ENCODE peak calls at places on chromosomes 5 and 9, in seven cellular contexts. A, Z, C, J, E, M and Q are unnamed samples.
A peak's percentile ranks its signal among the peaks of the same experiment; 100 is the strongest.

GRCh38 chr9:93091453-93092081 is 4.5 kb upstream of the CARD19 start:
- DNase-seq in A (peak; percentile 34), Z (no peak), C (peak; percentile 56), J (no peak), E (peak; percentile 35), M (peak; percentile 3), Q (peak; percentile 40)

GRCh38 chr5:85049020-85049419 is 664.3 kb upstream of the EDIL3 start:
- DNase-seq in A (peak; percentile 16), Z (no peak), C (no peak), J (peak; percentile 1), E (no peak), M (no peak), Q (no peak)

GRCh38 chr5:136080483-136081180 is 51.8 kb downstream of the TGFBI start:
- DNase-seq in A (peak; percentile 84), Z (peak; percentile 57), C (peak; percentile 43), J (peak; percentile 78), E (peak; percentile 83), M (peak; percentile 75), Q (peak; percentile 91)

GRCh38 chr5:79699766-79700400 is 10.2 kb downstream of the CMYA5 start:
- DNase-seq in A (no peak), Z (no peak), C (no peak), J (no peak), E (no peak), M (no peak), Q (no peak)

GRCh38 chr9:27303219-27303618 is 6.3 kb upstream of the EQTN start:
- DNase-seq in A (peak; percentile 55), Z (no peak), C (peak; percentile 5), J (peak; percentile 55), E (no peak), M (no peak), Q (peak; percentile 16)

GRCh38 chr5:65172486-65173129 is 309.1 kb downstream of the ADAMTS6 start:
- DNase-seq in A (no peak), Z (no peak), C (no peak), J (no peak), E (no peak), M (no peak), Q (no peak)

GRCh38 chr5:19855929-19856328 is 132.1 kb downstream of the CDH18 start:
- DNase-seq in A (no peak), Z (no peak), C (no peak), J (no peak), E (no peak), M (no peak), Q (no peak)

GRCh38 chr5:545641-546375 is 21.6 kb upstream of the SLC9A3 start:
- DNase-seq in A (no peak), Z (no peak), C (no peak), J (no peak), E (peak; percentile 44), M (no peak), Q (no peak)

GRCh38 chr9:114317665-114318357 is 5.1 kb upstream of the ORM1 start:
- DNase-seq in A (peak; percentile 1), Z (no peak), C (no peak), J (no peak), E (no peak), M (no peak), Q (peak; percentile 59)

GRCh38 chr9:23821400-23822181 is 4.4 kb downstream of the ELAVL2 start:
- DNase-seq in A (peak; percentile 44), Z (no peak), C (no peak), J (peak; percentile 51), E (peak; percentile 44), M (peak; percentile 16), Q (peak; percentile 68)

GRCh38 chr9:110047232-110047954 is 160.6 kb downstream of the C9orf152 start:
- DNase-seq in A (no peak), Z (no peak), C (no peak), J (no peak), E (no peak), M (no peak), Q (no peak)

GRCh38 chr5:132387649-132388117 is 18.2 kb downstream of the SLC22A5 start:
- DNase-seq in A (peak; percentile 33), Z (no peak), C (peak; percentile 93), J (peak; percentile 82), E (peak; percentile 61), M (peak; percentile 41), Q (no peak)

GRCh38 chr5:149416977-149417713 is 38.1 kb upstream of the IL17B start:
- DNase-seq in A (no peak), Z (no peak), C (no peak), J (no peak), E (no peak), M (no peak), Q (no peak)

GRCh38 chr5:169751490-169751889 is 114.4 kb downstream of the DOCK2 start:
- DNase-seq in A (no peak), Z (no peak), C (no peak), J (no peak), E (no peak), M (no peak), Q (no peak)

GRCh38 chr5:29387384-29387783 is 1806.1 kb upstream of the CDH6 start:
- DNase-seq in A (no peak), Z (no peak), C (no peak), J (no peak), E (no peak), M (no peak), Q (no peak)

DNA sequence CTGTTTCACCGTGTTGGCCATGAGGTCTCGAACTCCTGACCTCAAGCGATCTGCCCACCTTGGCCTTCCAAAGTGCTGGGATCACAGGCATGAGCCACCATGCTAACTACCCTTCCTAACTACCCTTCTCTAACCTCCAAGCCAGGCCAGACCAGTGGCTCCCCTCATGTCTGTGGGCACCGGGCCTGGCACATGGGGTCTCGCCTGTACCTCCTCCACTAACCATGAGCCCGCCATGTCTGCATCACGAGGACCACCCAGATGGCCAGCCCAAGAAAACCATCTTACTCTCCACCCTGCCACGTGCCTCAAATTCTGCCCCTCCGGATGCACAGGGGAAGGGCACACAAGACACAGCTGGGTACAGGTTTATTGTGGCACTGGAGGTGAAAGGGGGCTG is 9.6 kb upstream of the DBN1 start:
- DNase-seq in A (no peak), Z (no peak), C (no peak), J (no peak), E (no peak), M (no peak), Q (no peak)
- TF ChIP-seq POLR2A in A (no peak), Z (no peak), C (no peak), J (no peak), E (no peak), M (no peak), Q (no peak)

DNA sequence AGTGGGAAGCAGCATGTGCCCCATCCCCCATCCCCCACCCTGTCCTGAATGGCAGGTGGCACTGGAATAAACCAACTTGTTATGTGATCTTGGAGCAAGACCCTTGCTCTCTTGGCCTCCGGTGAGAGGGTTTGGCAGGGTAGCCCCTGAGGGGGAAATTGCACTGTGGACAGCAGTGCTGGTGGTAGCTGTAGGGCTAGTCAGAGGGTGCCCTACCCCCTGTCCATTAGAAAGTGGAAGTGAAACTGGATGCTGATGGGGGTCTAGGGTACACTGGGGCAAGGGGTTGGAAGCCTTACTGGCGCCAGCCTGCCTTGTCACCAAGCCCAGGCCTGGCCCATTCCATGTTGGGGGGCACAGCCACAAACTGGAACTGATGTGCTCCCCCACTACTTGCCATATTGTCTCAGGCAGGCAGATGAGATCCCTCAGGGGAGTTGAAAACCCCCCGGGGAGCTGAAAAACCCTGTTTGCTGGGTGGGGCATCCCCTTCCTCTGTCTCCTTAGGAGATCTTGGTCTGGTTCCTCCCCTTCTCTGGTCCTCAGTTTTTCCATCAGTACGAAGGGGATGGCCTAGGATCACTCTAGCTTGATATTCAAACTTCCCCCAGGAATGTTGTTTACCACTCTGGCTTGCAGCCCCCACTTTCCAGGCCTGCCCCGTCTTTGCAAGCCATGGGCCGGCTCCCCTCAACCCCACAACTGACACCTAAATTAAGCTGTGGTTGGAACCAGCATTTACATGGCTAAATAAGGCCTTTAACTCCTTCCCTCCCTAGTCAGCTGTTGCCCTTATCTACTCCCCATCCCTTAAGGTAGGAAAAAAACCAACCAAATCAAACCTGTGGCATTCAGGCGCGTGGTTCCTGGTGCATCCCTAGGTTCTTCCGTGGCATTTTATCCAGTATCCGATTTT is 14.4 kb upstream of the SYNPO start:
- DNase-seq in A (no peak), Z (no peak), C (no peak), J (no peak), E (no peak), M (no peak), Q (no peak)
- TF ChIP-seq POLR2A in A (no peak), Z (no peak), C (no peak), J (no peak), E (no peak), M (no peak), Q (no peak)

DNA sequence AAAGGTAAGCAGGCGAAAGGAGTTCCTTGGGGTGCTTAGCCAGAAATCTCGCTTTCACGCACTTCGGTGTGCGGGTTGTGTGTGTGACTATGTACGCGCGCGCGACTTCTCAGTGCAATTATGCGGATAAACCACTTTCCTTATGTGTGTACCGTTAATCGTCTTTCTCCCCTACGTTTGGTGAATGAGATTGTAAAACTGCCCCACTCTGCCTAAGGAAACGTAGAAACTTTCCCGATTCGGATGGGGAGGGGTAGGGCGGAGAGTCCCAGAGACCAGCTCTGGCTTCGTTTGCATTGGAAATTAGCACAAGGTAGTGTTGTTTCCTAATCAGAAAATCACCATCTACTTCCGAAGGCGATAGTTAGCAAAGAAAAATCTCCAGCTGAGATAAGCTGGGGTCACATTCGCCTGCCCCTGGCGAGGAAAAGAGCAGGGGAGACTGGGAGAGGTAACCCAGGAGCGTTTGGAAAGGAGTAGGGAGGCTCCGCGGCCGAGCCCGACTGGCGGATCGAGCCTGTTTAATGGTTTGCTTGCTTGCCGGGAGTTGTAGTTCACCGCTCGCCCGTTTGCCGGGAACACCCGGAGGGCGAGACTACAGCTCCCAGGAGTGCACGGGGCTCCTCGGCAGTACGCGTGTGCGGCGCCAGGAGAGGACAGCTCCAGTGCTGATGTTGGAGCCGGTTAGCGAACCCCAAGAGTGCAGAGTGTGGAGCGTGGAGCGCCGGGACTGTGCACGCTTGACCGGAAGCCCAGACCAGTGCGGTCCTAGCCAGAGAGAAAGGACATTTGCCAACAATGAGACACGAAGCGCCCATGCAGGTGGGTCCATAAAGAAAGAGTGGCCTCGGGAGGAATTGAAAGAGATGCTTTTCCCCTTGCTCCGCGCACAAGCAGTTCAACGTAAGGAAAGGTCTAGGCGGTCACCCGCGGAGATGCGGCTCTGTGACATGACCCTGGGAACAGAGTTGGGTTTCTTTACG is at the start of gene RAB3C:
- DNase-seq in A (peak; percentile 97), Z (peak; percentile 23), C (peak; percentile 87), J (peak; percentile 22), E (peak; percentile 89), M (peak; percentile 94), Q (peak; percentile 85)
- TF ChIP-seq POLR2A in A (no peak), Z (no peak), C (no peak), J (no peak), E (no peak), M (peak; percentile 38), Q (no peak)

GRCh38 chr9:72951043-72951442 is 1.8 kb downstream of the ALDH1A1 start:
- DNase-seq in A (no peak), Z (no peak), C (no peak), J (no peak), E (no peak), M (no peak), Q (no peak)

GRCh38 chr9:72952394-72952720 is 496 bp downstream of the ALDH1A1 start:
- DNase-seq in A (no peak), Z (no peak), C (no peak), J (no peak), E (no peak), M (no peak), Q (no peak)

GRCh38 chr9:72951520-72952393 is 1.1 kb downstream of the ALDH1A1 start:
- DNase-seq in A (no peak), Z (no peak), C (no peak), J (no peak), E (no peak), M (no peak), Q (no peak)

GRCh38 chr9:72954431-72955420 is 1.9 kb upstream of the ALDH1A1 start:
- DNase-seq in A (peak; percentile 41), Z (no peak), C (no peak), J (no peak), E (no peak), M (peak; percentile 33), Q (no peak)

GRCh38 chr9:72952914-72953313 is at the start of gene ALDH1A1:
- DNase-seq in A (peak; percentile 84), Z (no peak), C (no peak), J (no peak), E (no peak), M (peak; percentile 69), Q (peak; percentile 10)
- TF ChIP-seq POLR2A in A (peak; percentile 24), Z (no peak), C (peak; percentile 84), J (no peak), E (peak; percentile 80), M (peak; percentile 94), Q (no peak)